ENCODE peak calls at places on chromosomes 5 and 9, in four cellular contexts. L, D, Y and Z are unnamed samples.
A peak's percentile ranks its signal among the peaks of the same experiment; 100 is the strongest.

GRCh38 chr5:59799668-59800374 is 93.7 kb downstream of the PDE4D start:
- DNase-seq in L (no peak), D (no peak), Y (no peak), Z (no peak)

GRCh38 chr5:56950626-56951130 is 1.2 kb downstream of the MIER3 start:
- DNase-seq in L (peak; percentile 18), D (no peak), Y (no peak), Z (no peak)

GRCh38 chr9:86079421-86080111 is 19.8 kb downstream of the GOLM1 start:
- DNase-seq in L (no peak), D (no peak), Y (no peak), Z (no peak)

GRCh38 chr9:137317021-137317978 is 15.2 kb upstream of the NRARP start:
- DNase-seq in L (no peak), D (no peak), Y (no peak), Z (no peak)

GRCh38 chr9:104993291-104993963 is 65.5 kb upstream of the ABCA1 start:
- DNase-seq in L (no peak), D (no peak), Y (no peak), Z (no peak)

GRCh38 chr5:98599016-98599415 is 174.4 kb upstream of the RGMB start:
- DNase-seq in L (no peak), D (no peak), Y (no peak), Z (no peak)

GRCh38 chr5:107484261-107484660 is 186.5 kb downstream of the EFNA5 start:
- DNase-seq in L (no peak), D (no peak), Y (no peak), Z (no peak)

GRCh38 chr5:149099920-149100319 is 37.1 kb upstream of the SH3TC2 start:
- DNase-seq in L (no peak), D (no peak), Y (no peak), Z (no peak)

GRCh38 chr5:154211611-154212390 is 21.3 kb downstream of the GALNT10 start:
- DNase-seq in L (no peak), D (no peak), Y (no peak), Z (peak; percentile 72)

GRCh38 chr9:77899679-77900354 is 131.8 kb downstream of the GNAQ start:
- DNase-seq in L (no peak), D (no peak), Y (peak; percentile 77), Z (no peak)

GRCh38 chr5:103289024-103289423 is 30.5 kb downstream of the MACIR start:
- DNase-seq in L (no peak), D (no peak), Y (no peak), Z (no peak)

GRCh38 chr9:127452481-127453092 is 1.3 kb downstream of the LRSAM1 start:
- DNase-seq in L (no peak), D (peak; percentile 8), Y (no peak), Z (no peak)

GRCh38 chr5:23235246-23235645 is 272.2 kb upstream of the PRDM9 start:
- DNase-seq in L (no peak), D (no peak), Y (no peak), Z (no peak)

GRCh38 chr5:154368041-154368800 is 77.6 kb upstream of the SAP30L start:
- DNase-seq in L (no peak), D (no peak), Y (peak; percentile 87), Z (peak; percentile 89)

GRCh38 chr9:127790094-127790855 is 4.4 kb downstream of the CDK9 start:
- DNase-seq in L (no peak), D (no peak), Y (no peak), Z (no peak)